ENCODE peak calls at places on chromosomes 16 and 17, in six cellular contexts. I is ELF-1; S is choroid plexus epithelial cell; G is foreskin fibroblast; Y is CD8-positive, alpha-beta memory T cell; R is stimulated activated CD4-positive, alpha-beta T cell treated with anti-CD3 and anti-CD28 coated beads, Interleukin-4, amount 100 ng/mL, for 4 hours. X is an unnamed sample.
A peak's percentile ranks its signal among the peaks of the same experiment; 100 is the strongest.

GRCh38 chr17:17061516-17061915 is 19.3 kb downstream of the MPRIP start:
- DNase-seq in I (no peak), S (no peak), G (no peak), Y (no peak), R (no peak), X (no peak)

GRCh38 chr17:44977065-44977464 is 9.0 kb upstream of the C1QL1 start:
- DNase-seq in I (no peak), S (no peak), G (no peak), Y (no peak), R (no peak), X (no peak)

GRCh38 chr16:48511716-48512115 is 98.3 kb downstream of the N4BP1 start:
- DNase-seq in I (no peak), S (no peak), G (no peak), Y (no peak), R (no peak), X (no peak)

GRCh38 chr17:70168979-70169706 is at the start of gene KCNJ2:
- DNase-seq in I (peak; percentile 86), S (peak; percentile 74), G (peak; percentile 97), Y (no peak), R (peak; percentile 13), X (peak; percentile 79)

GRCh38 chr16:11915644-11916523 is at the start of gene GSPT1:
- DNase-seq in I (peak; percentile 99), S (peak; percentile 99), G (peak; percentile 100), Y (peak; percentile 98), R (peak; percentile 99), X (peak; percentile 100)

GRCh38 chr17:77019955-77020379 is 120.8 kb upstream of the SEC14L1 start:
- DNase-seq in I (peak; percentile 32), S (peak; percentile 60), G (peak; percentile 22), Y (no peak), R (no peak), X (no peak)

GRCh38 chr17:31583795-31584340 is 192.4 kb downstream of the RAB11FIP4 start:
- DNase-seq in I (no peak), S (no peak), G (no peak), Y (no peak), R (no peak), X (no peak)

GRCh38 chr17:30831257-30831656 is 509 bp upstream of the ATAD5 start:
- DNase-seq in I (peak; percentile 61), S (peak; percentile 24), G (peak; percentile 37), Y (no peak), R (no peak), X (no peak)

GRCh38 chr17:19338031-19338990 is 24.2 kb downstream of the B9D1 start:
- DNase-seq in I (peak; percentile 86), S (peak; percentile 52), G (peak; percentile 61), Y (peak; percentile 44), R (peak; percentile 56), X (peak; percentile 85)

GRCh38 chr17:44086364-44087311 is 16.1 kb downstream of the G6PC3 start:
- DNase-seq in I (peak; percentile 82), S (peak; percentile 79), G (peak; percentile 96), Y (no peak), R (peak; percentile 86), X (no peak)

GRCh38 chr17:29674270-29674669 is 51.6 kb upstream of the CORO6 start:
- DNase-seq in I (no peak), S (no peak), G (no peak), Y (no peak), R (peak; percentile 2), X (no peak)

GRCh38 chr17:8019161-8019560 is 16.7 kb downstream of the GUCY2D start:
- DNase-seq in I (peak; percentile 78), S (no peak), G (no peak), Y (no peak), R (no peak), X (no peak)

GRCh38 chr17:5971969-5972368 is 98.2 kb upstream of the WSCD1 start:
- DNase-seq in I (peak; percentile 10), S (no peak), G (no peak), Y (no peak), R (no peak), X (no peak)

GRCh38 chr17:6470751-6471521 is 26.7 kb downstream of the PIMREG start:
- DNase-seq in I (no peak), S (no peak), G (no peak), Y (no peak), R (no peak), X (no peak)

GRCh38 chr17:32287804-32288511 is 22.3 kb downstream of the RHBDL3 start:
- DNase-seq in I (no peak), S (no peak), G (no peak), Y (no peak), R (no peak), X (no peak)